ENCODE peak calls at places on chromosomes 6 and 20, in five cellular contexts. R is nephron progenitor cell, Z is coronary artery, H is GM06990, P is gastrocnemius medialis. G is an unnamed sample.

GRCh38 chr6:155530219-155530834 is 74.7 kb upstream of the NOX3 start:
- DNase-seq in R (no peak), Z (no peak), H (no peak), P (peak), G (peak)

GRCh38 chr20:52577696-52578095 is 386.1 kb upstream of the ZFP64 start:
- DNase-seq in R (no peak), Z (no peak), H (no peak), P (no peak), G (no peak)

GRCh38 chr20:33793011-33793931 is 17.9 kb upstream of the CHMP4B start:
- DNase-seq in R (no peak), Z (no peak), H (peak), P (peak), G (no peak)

GRCh38 chr20:60050193-60050960 is 92.2 kb downstream of the CDH26 start:
- DNase-seq in R (no peak), Z (no peak), H (no peak), P (no peak), G (no peak)

GRCh38 chr6:152975204-152975915 is 7.5 kb downstream of the FBXO5 start:
- DNase-seq in R (no peak), Z (no peak), H (no peak), P (no peak), G (no peak)

GRCh38 chr20:36337886-36338285 is 31.7 kb downstream of the DLGAP4 start:
- DNase-seq in R (no peak), Z (no peak), H (no peak), P (no peak), G (no peak)

GRCh38 chr6:105753184-105754097 is 332.7 kb upstream of the PRDM1 start:
- DNase-seq in R (no peak), Z (no peak), H (no peak), P (no peak), G (no peak)

GRCh38 chr6:10970731-10971130 is 73.4 kb downstream of the ELOVL2 start:
- DNase-seq in R (no peak), Z (no peak), H (no peak), P (no peak), G (no peak)

GRCh38 chr6:123550052-123550617 is 86.6 kb downstream of the TRDN start:
- DNase-seq in R (no peak), Z (no peak), H (no peak), P (no peak), G (no peak)

GRCh38 chr6:83908813-83909212 is 49.3 kb downstream of the CYB5R4 start:
- DNase-seq in R (no peak), Z (no peak), H (no peak), P (no peak), G (no peak)

GRCh38 chr6:30754631-30755030 is 10.3 kb upstream of the IER3 start:
- DNase-seq in R (no peak), Z (no peak), H (no peak), P (no peak), G (no peak)

GRCh38 chr6:150767585-150768164 is 97.8 kb upstream of the MTHFD1L start:
- DNase-seq in R (peak), Z (no peak), H (no peak), P (no peak), G (no peak)

GRCh38 chr6:44917430-44917829 is 410.7 kb upstream of the RUNX2 start:
- DNase-seq in R (no peak), Z (no peak), H (no peak), P (no peak), G (no peak)

GRCh38 chr6:26536571-26537159 is 1.5 kb upstream of the HMGN4 start:
- DNase-seq in R (no peak), Z (no peak), H (peak), P (no peak), G (peak)

GRCh38 chr6:163782436-163783003 is 368.0 kb downstream of the QKI start:
- DNase-seq in R (no peak), Z (no peak), H (peak), P (no peak), G (peak)

GRCh38 chr6:105536961-105537360 is 134.1 kb upstream of the PREP start:
- DNase-seq in R (no peak), Z (no peak), H (no peak), P (no peak), G (no peak)

GRCh38 chr20:25012616-25013189 is 20.2 kb upstream of the APMAP start:
- DNase-seq in R (no peak), Z (peak), H (no peak), P (no peak), G (no peak)

DNA sequence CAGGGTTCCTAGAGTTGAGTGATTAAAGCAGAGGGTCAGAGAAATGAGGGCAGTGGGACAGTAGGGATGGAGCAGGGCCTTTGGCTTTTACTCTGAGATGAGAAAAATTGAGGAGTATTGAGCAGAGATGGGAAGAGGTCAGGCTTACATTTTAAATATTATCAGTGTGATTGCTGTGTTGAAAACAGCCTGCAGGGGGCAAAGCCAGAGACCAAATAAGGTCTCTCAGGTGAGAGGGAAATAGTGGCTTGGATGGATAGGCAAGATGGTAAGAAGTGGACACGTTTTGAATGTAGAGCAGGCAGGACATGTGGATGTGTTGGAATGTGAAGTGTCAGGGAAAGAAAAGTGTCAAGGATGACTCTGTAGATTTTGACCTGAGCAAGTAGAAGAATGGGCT is 105.0 kb upstream of the MAP3K7 start:
- DNase-seq in R (no peak), Z (no peak), H (no peak), P (no peak), G (no peak)
- TF ChIP-seq CTCF in R (peak), Z (no peak), H (peak), P (no peak), G (peak)

DNA sequence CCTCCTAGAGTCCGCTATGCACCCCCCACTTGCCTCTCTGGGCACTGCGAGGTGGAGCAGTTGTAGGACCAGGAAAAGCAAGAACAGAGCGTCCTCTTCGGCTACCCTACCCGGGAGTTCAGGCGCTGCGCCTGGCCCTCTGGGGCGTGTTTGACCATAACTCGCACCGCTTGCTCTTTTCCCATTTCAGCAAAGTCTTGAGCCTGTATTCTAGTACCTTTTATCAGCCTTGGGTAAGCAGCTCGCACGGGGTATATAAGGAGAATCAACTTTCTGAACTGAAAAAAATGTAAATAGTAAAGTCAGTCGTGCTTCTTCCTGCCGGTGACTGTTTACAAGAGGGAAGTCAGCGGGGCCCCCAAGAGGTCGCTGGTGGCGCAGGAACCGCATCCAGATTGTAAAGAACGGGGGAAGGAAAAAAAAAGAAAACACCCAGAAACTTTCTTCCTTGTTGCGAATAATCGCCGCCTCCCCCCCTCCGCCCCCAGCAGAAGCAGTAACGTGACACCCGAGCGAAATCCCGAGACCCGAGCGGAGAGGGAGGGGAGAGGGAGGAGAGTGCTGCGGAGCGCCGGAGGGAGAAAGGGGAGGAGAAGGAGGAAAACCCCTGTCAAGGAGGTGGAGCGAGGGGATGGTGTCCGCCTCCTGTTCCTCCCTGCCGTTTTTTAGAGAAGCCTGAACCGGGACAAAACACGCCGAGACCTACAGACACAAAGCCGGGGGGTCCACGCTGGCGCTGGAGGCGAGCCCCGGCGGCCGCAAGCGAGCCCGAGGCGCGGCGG is at the start of gene UST:
- DNase-seq in R (peak), Z (peak), H (peak), P (peak), G (peak)
- TF ChIP-seq CTCF in R (peak), Z (no peak), H (peak), P (no peak), G (peak)

GRCh38 chr6:42979523-42980177 is 669 bp upstream of the PEX6 start:
- DNase-seq in R (no peak), Z (no peak), H (no peak), P (no peak), G (no peak)
- TF ChIP-seq CTCF in R (no peak), Z (no peak), H (no peak), P (no peak), G (no peak)

DNA sequence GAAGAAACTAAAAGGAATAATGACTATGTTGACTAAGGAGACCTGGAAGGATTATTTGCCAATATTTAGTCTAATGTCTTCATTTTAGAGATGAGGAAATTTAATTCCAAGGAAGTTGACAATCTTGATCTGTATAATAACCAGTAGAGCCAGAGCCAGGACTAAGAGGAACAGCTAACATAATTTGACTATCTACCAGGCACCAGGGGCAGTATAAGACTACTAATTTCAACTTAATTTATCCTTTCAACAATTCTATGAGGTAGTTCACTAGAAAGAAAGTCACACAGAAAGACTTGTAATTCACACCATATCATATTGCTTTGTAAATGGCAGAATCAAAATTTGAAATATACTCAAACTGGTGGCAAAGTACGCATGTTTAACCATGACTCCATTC is 273.0 kb upstream of the STXBP5 start:
- DNase-seq in R (no peak), Z (no peak), H (no peak), P (no peak), G (no peak)
- TF ChIP-seq CTCF in R (no peak), Z (no peak), H (no peak), P (no peak), G (no peak)

GRCh38 chr6:158022749-158023596 is 41.3 kb downstream of the SYNJ2 start:
- DNase-seq in R (no peak), Z (peak), H (no peak), P (no peak), G (no peak)
- TF ChIP-seq CTCF in R (no peak), Z (no peak), H (no peak), P (no peak), G (no peak)

DNA sequence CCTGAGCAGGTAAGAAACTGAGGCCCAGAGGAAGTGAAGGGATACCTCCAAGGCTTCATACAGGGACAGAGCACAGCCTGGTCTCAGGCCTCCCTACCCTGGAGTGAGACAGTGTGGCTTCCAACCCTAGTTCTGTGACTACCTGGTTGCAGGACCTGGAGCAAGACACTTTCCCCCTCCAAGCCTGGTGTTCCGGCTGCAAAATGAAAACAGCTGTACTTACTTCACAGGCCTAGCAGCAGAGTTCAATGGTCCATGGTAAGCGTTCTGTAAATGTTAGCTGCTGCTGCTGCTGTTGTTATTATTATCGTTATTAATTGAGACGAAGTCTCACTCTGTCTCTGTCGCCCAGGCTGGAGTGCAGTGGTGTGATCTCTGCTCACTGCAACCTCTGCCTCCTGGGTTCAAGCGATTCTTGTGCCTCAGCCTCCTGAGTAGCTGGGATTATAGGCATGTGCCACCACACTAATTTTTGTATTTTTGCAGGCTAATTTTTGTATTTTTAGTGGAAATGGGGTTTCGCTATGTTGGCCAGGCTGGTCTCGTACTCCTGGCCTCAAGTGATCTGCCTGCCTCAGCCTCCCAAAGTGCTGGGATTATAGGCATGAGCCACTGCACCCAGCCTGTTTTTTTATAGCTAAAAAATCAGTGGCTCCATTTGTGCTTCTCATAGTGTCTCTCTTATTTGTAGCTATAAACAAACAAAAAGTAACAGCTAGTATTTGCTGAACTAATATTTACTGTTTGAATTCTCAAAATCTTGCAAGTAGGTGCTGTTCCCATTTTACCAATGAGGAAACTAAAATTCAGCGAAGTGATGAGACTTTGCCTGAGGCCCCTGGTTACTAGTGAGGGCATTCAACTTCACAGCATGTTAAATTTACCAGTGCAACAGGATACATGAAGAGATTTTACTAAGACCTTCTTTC is 41.9 kb downstream of the COX4I2 start:
- DNase-seq in R (no peak), Z (no peak), H (no peak), P (no peak), G (no peak)
- TF ChIP-seq CTCF in R (no peak), Z (no peak), H (no peak), P (no peak), G (no peak)

GRCh38 chr6:49570474-49571079 is 20.1 kb downstream of the C6orf141 start:
- DNase-seq in R (no peak), Z (no peak), H (no peak), P (no peak), G (no peak)
- TF ChIP-seq CTCF in R (no peak), Z (no peak), H (peak), P (peak), G (no peak)

DNA sequence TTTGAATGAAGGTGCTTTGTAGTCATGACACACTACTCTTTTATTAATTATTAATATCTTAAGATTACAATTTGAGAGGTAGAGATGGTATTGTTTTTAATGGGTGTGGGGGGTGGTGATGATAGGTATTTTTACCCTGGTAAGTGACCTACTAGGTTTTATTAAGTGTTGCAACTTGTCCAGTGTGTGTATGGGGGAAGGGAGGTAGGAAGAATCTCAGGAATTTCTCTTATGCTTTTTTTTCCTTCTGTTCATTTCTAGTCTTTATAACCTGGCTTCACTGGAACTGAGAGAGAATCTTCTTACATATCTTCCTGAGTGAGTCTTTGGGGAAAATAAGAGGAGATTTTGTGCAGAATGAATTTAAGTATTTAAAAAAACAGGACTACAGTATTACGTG is 101.4 kb downstream of the LRRC1 start:
- DNase-seq in R (no peak), Z (no peak), H (no peak), P (no peak), G (no peak)
- TF ChIP-seq CTCF in R (no peak), Z (no peak), H (no peak), P (no peak), G (no peak)

GRCh38 chr6:126620747-126621146 is 280.8 kb downstream of the CENPW start:
- DNase-seq in R (no peak), Z (no peak), H (no peak), P (no peak), G (no peak)
- TF ChIP-seq CTCF in R (no peak), Z (no peak), H (no peak), P (no peak), G (no peak)

GRCh38 chr20:58088625-58089024 is 139.8 kb downstream of the ANKRD60 start:
- DNase-seq in R (no peak), Z (peak), H (no peak), P (no peak), G (no peak)

GRCh38 chr20:58086763-58087566 is 141.5 kb downstream of the ANKRD60 start:
- DNase-seq in R (peak), Z (peak), H (no peak), P (no peak), G (peak)

GRCh38 chr20:58088105-58088504 is 140.3 kb downstream of the ANKRD60 start:
- DNase-seq in R (no peak), Z (peak), H (no peak), P (no peak), G (no peak)

GRCh38 chr20:58084966-58085365 is 143.5 kb downstream of the ANKRD60 start:
- DNase-seq in R (no peak), Z (peak), H (no peak), P (no peak), G (no peak)

GRCh38 chr20:58087567-58087858 is 140.9 kb downstream of the ANKRD60 start:
- DNase-seq in R (no peak), Z (no peak), H (no peak), P (no peak), G (no peak)
- TF ChIP-seq CTCF in R (peak), Z (no peak), H (no peak), P (no peak), G (no peak)

G was measured in GM10248.